ENCODE peak calls at places on chromosomes 7 and 10, in five cellular contexts. I, H, N, T and P are unnamed samples.

GRCh38 chr7:47578581-47579270 is 3.2 kb downstream of the TNS3 start:
- DNase-seq in I (no peak), N (no peak), H (no peak), T (no peak), P (no peak)

GRCh38 chr7:41029072-41029492 is 673.8 kb downstream of the INHBA start:
- DNase-seq in T (no peak), I (no peak), N (peak; percentile 41), H (no peak), P (no peak)

GRCh38 chr10:23438547-23439451 is at the start of gene OTUD1:
- DNase-seq in T (peak; percentile 97), I (peak; percentile 95), N (peak; percentile 67), H (peak; percentile 95), P (peak; percentile 96)

GRCh38 chr7:78020874-78021249 is 222.3 kb downstream of the PHTF2 start:
- DNase-seq in H (no peak), T (no peak), I (no peak), N (no peak), P (no peak)

GRCh38 chr10:50271564-50272250 is 20.4 kb upstream of the ASAH2 start:
- DNase-seq in H (no peak), N (no peak), T (no peak), I (no peak), P (no peak)

GRCh38 chr7:25908154-25908948 is 243.6 kb upstream of the NFE2L3 start:
- DNase-seq in I (no peak), H (no peak), T (no peak), N (no peak), P (no peak)

GRCh38 chr7:129136887-129137647 is 7.4 kb upstream of the TSPAN33 start:
- DNase-seq in N (no peak), H (peak; percentile 11), I (no peak), T (no peak), P (no peak)

GRCh38 chr10:69179089-69179742 is 818 bp upstream of the SUPV3L1 start:
- DNase-seq in H (no peak), N (no peak), T (peak; percentile 22), I (peak; percentile 35), P (no peak)

GRCh38 chr7:22942191-22942590 is 71.7 kb downstream of the HYCC1 start:
- DNase-seq in H (no peak), T (no peak), N (no peak), I (no peak), P (no peak)

GRCh38 chr7:51154201-51154600 is 162.4 kb downstream of the COBL start:
- DNase-seq in N (no peak), H (no peak), T (no peak), I (no peak), P (no peak)

GRCh38 chr10:102612964-102613275 is 31.4 kb upstream of the TRIM8 start:
- DNase-seq in H (peak; percentile 81), T (no peak), I (peak; percentile 29), N (no peak), P (no peak)

GRCh38 chr10:69446229-69446628 is 5.0 kb upstream of the TSPAN15 start:
- DNase-seq in N (no peak), T (no peak), I (no peak), H (no peak), P (no peak)

DNA sequence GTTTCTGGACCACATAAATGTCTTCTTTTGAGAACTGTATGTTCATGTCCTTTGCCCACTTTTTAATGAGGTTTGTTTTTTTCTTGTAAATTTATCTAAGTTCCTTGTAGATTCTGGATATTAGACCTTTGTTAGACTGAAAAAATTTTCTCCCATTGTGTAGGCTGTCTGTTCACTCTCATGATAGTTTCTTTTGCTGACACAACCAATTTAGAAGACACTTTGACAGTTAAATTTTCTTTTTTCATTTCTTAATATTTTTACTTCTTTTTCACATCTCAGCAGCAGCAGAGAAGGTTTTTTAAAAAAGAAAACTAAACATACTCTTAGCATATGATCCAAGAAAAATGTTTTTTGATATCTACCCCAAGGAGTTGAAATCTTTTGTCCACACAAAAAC is 61.8 kb downstream of the RNF32 start:
- DNase-seq in I (no peak), N (no peak), T (no peak), H (no peak), P (no peak)
- H3K9me3 ChIP-seq in I (no peaks in the 10 kb centered on the region), N (no peaks in the 10 kb centered on the region), T (no peaks in the 10 kb centered on the region), H (no peaks in the 10 kb centered on the region), P (peaks cover 2% of the 10 kb centered on the region)

GRCh38 chr10:132959296-132959961 is 17.1 kb upstream of the CFAP46 start:
- DNase-seq in T (no peak), H (no peak), I (no peak), N (no peak), P (no peak)
- H3K9me3 ChIP-seq in T (no peaks in the 10 kb centered on the region), H (no peaks in the 10 kb centered on the region), I (no peaks in the 10 kb centered on the region), N (no peaks in the 10 kb centered on the region), P (no peaks in the 10 kb centered on the region)

GRCh38 chr7:14905764-14906163 is 3.2 kb upstream of the DGKB start:
- DNase-seq in H (no peak), T (no peak), I (no peak), N (no peak), P (no peak)

GRCh38 chr7:14908697-14909096 is 6.1 kb upstream of the DGKB start:
- DNase-seq in I (no peak), H (no peak), N (no peak), T (no peak), P (no peak)

GRCh38 chr7:14911077-14911476 is 8.5 kb upstream of the DGKB start:
- DNase-seq in N (no peak), I (no peak), T (no peak), H (no peak), P (no peak)
- H3K9me3 ChIP-seq in N (no peaks in the 10 kb centered on the region), I (no peaks in the 10 kb centered on the region), T (no peaks in the 10 kb centered on the region), H (no peaks in the 10 kb centered on the region), P (no peaks in the 10 kb centered on the region)

DNA sequence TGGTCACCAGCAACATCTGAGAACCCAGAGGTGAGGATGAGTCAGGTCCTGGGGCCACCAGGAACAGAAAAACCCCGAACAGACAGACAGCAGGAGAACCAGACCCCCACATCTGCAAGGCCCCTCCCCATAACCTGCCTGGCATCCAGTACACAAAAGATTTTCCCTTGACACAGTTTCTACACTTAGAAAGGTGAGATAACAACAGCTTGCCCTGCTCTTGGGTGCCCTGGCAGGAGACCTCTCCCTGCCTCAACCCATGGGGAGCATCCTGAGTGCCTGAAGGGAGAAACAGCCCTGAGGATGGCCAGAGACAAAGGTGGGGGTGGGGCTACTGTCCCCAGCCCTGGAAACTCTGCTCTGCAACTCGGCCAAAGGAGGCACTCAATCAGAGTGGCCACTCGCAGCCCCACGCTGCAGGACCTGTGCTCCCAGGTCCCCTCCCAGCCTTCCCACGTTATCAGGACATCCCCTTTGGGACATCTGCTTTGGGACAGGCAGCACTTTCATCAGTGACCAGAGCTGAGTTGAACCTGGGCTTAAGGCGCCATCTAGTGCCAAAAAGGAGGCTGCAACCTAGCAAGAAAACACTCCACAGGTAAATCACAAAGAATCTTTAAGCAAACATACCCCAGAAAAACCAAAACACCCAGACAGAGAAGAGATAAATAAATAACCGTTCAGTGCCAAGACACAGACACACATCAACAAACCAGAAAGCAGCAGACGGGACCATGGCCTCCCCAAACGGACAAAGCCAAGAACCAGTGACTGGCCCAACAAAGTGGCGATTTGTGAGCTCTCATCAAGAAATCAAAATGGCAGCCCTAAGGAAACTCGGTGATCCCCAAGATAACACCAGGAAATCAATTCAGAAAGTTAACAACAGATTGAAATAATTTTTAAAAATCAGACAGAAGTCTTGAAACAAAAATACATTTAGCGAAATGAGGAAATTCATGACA is 233.7 kb downstream of the PTPRN2 start:
- DNase-seq in I (no peak), T (no peak), H (no peak), N (peak; percentile 22), P (no peak)
- H3K9me3 ChIP-seq in I (no peaks in the 10 kb centered on the region), T (no peaks in the 10 kb centered on the region), H (no peaks in the 10 kb centered on the region), N (no peaks in the 10 kb centered on the region), P (no peaks in the 10 kb centered on the region)

DNA sequence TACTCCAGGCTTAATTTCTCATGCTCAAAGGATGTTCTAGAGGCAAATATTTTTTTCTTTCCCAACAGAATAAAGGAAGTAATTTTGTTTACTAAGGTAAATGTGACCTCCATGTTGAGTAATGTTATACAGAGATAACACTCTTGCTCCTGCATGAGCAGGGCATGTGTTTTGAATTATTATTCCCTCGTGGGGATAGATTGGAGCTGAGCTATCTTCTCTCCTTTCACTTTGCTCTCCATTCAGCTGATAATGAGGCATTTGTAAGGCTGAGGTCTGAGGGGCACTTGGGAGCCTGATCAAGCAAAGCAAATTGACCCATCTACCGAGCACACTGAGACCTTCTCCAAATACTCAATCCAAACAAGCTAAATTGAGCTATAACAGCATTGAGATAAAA is 50.7 kb upstream of the GHITM start:
- DNase-seq in H (no peak), T (no peak), N (no peak), I (no peak), P (no peak)
- H3K9me3 ChIP-seq in H (no peaks in the 10 kb centered on the region), T (no peaks in the 10 kb centered on the region), N (no peaks in the 10 kb centered on the region), I (no peaks in the 10 kb centered on the region), P (no peaks in the 10 kb centered on the region)

GRCh38 chr10:567869-568268 is 121.6 kb downstream of the DIP2C start:
- DNase-seq in T (no peak), I (no peak), N (no peak), H (no peak), P (no peak)
- H3K9me3 ChIP-seq in T (no peaks in the 10 kb centered on the region), I (no peaks in the 10 kb centered on the region), N (no peaks in the 10 kb centered on the region), H (no peaks in the 10 kb centered on the region), P (no peaks in the 10 kb centered on the region)

DNA sequence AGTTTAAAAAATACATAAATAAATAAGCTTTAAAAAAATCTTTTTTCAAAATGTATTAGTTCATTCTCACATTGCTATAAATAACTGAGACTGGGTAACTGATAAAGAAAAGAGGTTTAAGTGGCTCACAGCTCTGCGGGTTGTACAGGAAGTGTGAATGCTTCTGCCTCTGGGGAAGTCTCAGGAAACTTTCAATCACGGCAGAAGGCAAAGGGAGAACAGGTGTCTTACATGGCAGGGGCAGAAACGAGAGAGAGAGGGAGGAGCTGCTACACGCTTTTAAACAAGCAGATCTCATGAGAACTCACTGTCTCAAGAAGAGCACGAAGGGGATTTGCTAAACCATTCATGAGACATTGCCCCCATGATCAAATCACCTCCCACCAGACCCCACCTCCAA is 114.6 kb downstream of the DNAJC1 start:
- DNase-seq in H (no peak), I (peak; percentile 2), N (no peak), T (no peak), P (no peak)
- H3K9me3 ChIP-seq in H (no peaks in the 10 kb centered on the region), I (no peaks in the 10 kb centered on the region), N (peaks cover 6% of the 10 kb centered on the region), T (no peaks in the 10 kb centered on the region), P (peaks cover 2% of the 10 kb centered on the region)